ENCODE peak calls at places on chromosome 17, in seven cellular contexts. One of them, this sample, is unnamed.

GRCh38 chr17:5585814-5586558 is 1.7 kb upstream of the NLRP1 start:
- DNase-seq in stimulated activated CD4-positive, alpha-beta T cell treated with anti-CD3 and anti-CD28 coated beads, Interleukin-15, amount 100 ng/mL, for 48 hours: no peak
- DNase-seq in dorsolateral prefrontal cortex: no peak
- DNase-seq in AG08395: no peak
- DNase-seq in choroid plexus epithelial cell: peak
- DNase-seq in activated CD8-positive, alpha-beta T cell treated with anti-CD3 and anti-CD28 coated beads for 36 hours: peak
- DNase-seq in activated CD4-positive, alpha-beta T cell treated with anti-CD3 and anti-CD28 coated beads, Interleukin-2, amount 50 U/mL, for 48 hours: peak
- DNase-seq in this sample: no peak

GRCh38 chr17:27413792-27414191 is 42.5 kb upstream of the KSR1 start:
- DNase-seq in stimulated activated CD4-positive, alpha-beta T cell treated with anti-CD3 and anti-CD28 coated beads, Interleukin-15, amount 100 ng/mL, for 48 hours: no peak
- DNase-seq in dorsolateral prefrontal cortex: no peak
- DNase-seq in AG08395: no peak
- DNase-seq in choroid plexus epithelial cell: no peak
- DNase-seq in activated CD8-positive, alpha-beta T cell treated with anti-CD3 and anti-CD28 coated beads for 36 hours: no peak
- DNase-seq in activated CD4-positive, alpha-beta T cell treated with anti-CD3 and anti-CD28 coated beads, Interleukin-2, amount 50 U/mL, for 48 hours: no peak
- DNase-seq in this sample: no peak

GRCh38 chr17:4598776-4599504 is 14.6 kb downstream of the SMTNL2 start:
- DNase-seq in stimulated activated CD4-positive, alpha-beta T cell treated with anti-CD3 and anti-CD28 coated beads, Interleukin-15, amount 100 ng/mL, for 48 hours: no peak
- DNase-seq in dorsolateral prefrontal cortex: no peak
- DNase-seq in AG08395: no peak
- DNase-seq in choroid plexus epithelial cell: peak
- DNase-seq in activated CD8-positive, alpha-beta T cell treated with anti-CD3 and anti-CD28 coated beads for 36 hours: no peak
- DNase-seq in activated CD4-positive, alpha-beta T cell treated with anti-CD3 and anti-CD28 coated beads, Interleukin-2, amount 50 U/mL, for 48 hours: no peak
- DNase-seq in this sample: no peak

GRCh38 chr17:38584350-38584925 is 21.3 kb downstream of the SRCIN1 start:
- DNase-seq in stimulated activated CD4-positive, alpha-beta T cell treated with anti-CD3 and anti-CD28 coated beads, Interleukin-15, amount 100 ng/mL, for 48 hours: peak
- DNase-seq in dorsolateral prefrontal cortex: no peak
- DNase-seq in AG08395: peak
- DNase-seq in choroid plexus epithelial cell: peak
- DNase-seq in activated CD8-positive, alpha-beta T cell treated with anti-CD3 and anti-CD28 coated beads for 36 hours: peak
- DNase-seq in activated CD4-positive, alpha-beta T cell treated with anti-CD3 and anti-CD28 coated beads, Interleukin-2, amount 50 U/mL, for 48 hours: peak
- DNase-seq in this sample: no peak

GRCh38 chr17:63698381-63698885 is 1.5 kb downstream of the LIMD2 start:
- DNase-seq in stimulated activated CD4-positive, alpha-beta T cell treated with anti-CD3 and anti-CD28 coated beads, Interleukin-15, amount 100 ng/mL, for 48 hours: no peak
- DNase-seq in dorsolateral prefrontal cortex: no peak
- DNase-seq in AG08395: no peak
- DNase-seq in choroid plexus epithelial cell: no peak
- DNase-seq in activated CD8-positive, alpha-beta T cell treated with anti-CD3 and anti-CD28 coated beads for 36 hours: peak
- DNase-seq in activated CD4-positive, alpha-beta T cell treated with anti-CD3 and anti-CD28 coated beads, Interleukin-2, amount 50 U/mL, for 48 hours: peak
- DNase-seq in this sample: no peak

GRCh38 chr17:18889658-18890057 is 31.7 kb downstream of the PRPSAP2 start:
- DNase-seq in stimulated activated CD4-positive, alpha-beta T cell treated with anti-CD3 and anti-CD28 coated beads, Interleukin-15, amount 100 ng/mL, for 48 hours: no peak
- DNase-seq in dorsolateral prefrontal cortex: no peak
- DNase-seq in AG08395: no peak
- DNase-seq in choroid plexus epithelial cell: no peak
- DNase-seq in activated CD8-positive, alpha-beta T cell treated with anti-CD3 and anti-CD28 coated beads for 36 hours: no peak
- DNase-seq in activated CD4-positive, alpha-beta T cell treated with anti-CD3 and anti-CD28 coated beads, Interleukin-2, amount 50 U/mL, for 48 hours: no peak
- DNase-seq in this sample: no peak

GRCh38 chr17:46770818-46771600 is 47.5 kb downstream of the WNT3 start:
- DNase-seq in stimulated activated CD4-positive, alpha-beta T cell treated with anti-CD3 and anti-CD28 coated beads, Interleukin-15, amount 100 ng/mL, for 48 hours: no peak
- DNase-seq in dorsolateral prefrontal cortex: no peak
- DNase-seq in AG08395: peak
- DNase-seq in choroid plexus epithelial cell: peak
- DNase-seq in activated CD8-positive, alpha-beta T cell treated with anti-CD3 and anti-CD28 coated beads for 36 hours: peak
- DNase-seq in activated CD4-positive, alpha-beta T cell treated with anti-CD3 and anti-CD28 coated beads, Interleukin-2, amount 50 U/mL, for 48 hours: peak
- DNase-seq in this sample: peak

GRCh38 chr17:27494192-27495091 is 38.2 kb downstream of the KSR1 start:
- DNase-seq in stimulated activated CD4-positive, alpha-beta T cell treated with anti-CD3 and anti-CD28 coated beads, Interleukin-15, amount 100 ng/mL, for 48 hours: no peak
- DNase-seq in dorsolateral prefrontal cortex: peak
- DNase-seq in AG08395: peak
- DNase-seq in choroid plexus epithelial cell: peak
- DNase-seq in activated CD8-positive, alpha-beta T cell treated with anti-CD3 and anti-CD28 coated beads for 36 hours: no peak
- DNase-seq in activated CD4-positive, alpha-beta T cell treated with anti-CD3 and anti-CD28 coated beads, Interleukin-2, amount 50 U/mL, for 48 hours: no peak
- DNase-seq in this sample: no peak

GRCh38 chr17:19757536-19758180 is 9.6 kb upstream of the ALDH3A1 start:
- DNase-seq in stimulated activated CD4-positive, alpha-beta T cell treated with anti-CD3 and anti-CD28 coated beads, Interleukin-15, amount 100 ng/mL, for 48 hours: no peak
- DNase-seq in dorsolateral prefrontal cortex: no peak
- DNase-seq in AG08395: no peak
- DNase-seq in choroid plexus epithelial cell: no peak
- DNase-seq in activated CD8-positive, alpha-beta T cell treated with anti-CD3 and anti-CD28 coated beads for 36 hours: no peak
- DNase-seq in activated CD4-positive, alpha-beta T cell treated with anti-CD3 and anti-CD28 coated beads, Interleukin-2, amount 50 U/mL, for 48 hours: no peak
- DNase-seq in this sample: no peak

GRCh38 chr17:51873302-51873701 is 285.2 kb downstream of the CA10 start:
- DNase-seq in stimulated activated CD4-positive, alpha-beta T cell treated with anti-CD3 and anti-CD28 coated beads, Interleukin-15, amount 100 ng/mL, for 48 hours: no peak
- DNase-seq in dorsolateral prefrontal cortex: no peak
- DNase-seq in AG08395: no peak
- DNase-seq in choroid plexus epithelial cell: no peak
- DNase-seq in activated CD8-positive, alpha-beta T cell treated with anti-CD3 and anti-CD28 coated beads for 36 hours: no peak
- DNase-seq in activated CD4-positive, alpha-beta T cell treated with anti-CD3 and anti-CD28 coated beads, Interleukin-2, amount 50 U/mL, for 48 hours: no peak
- DNase-seq in this sample: no peak

GRCh38 chr17:58329035-58329807 is 626 bp upstream of the TSPOAP1 start:
- DNase-seq in stimulated activated CD4-positive, alpha-beta T cell treated with anti-CD3 and anti-CD28 coated beads, Interleukin-15, amount 100 ng/mL, for 48 hours: peak
- DNase-seq in dorsolateral prefrontal cortex: peak
- DNase-seq in AG08395: no peak
- DNase-seq in choroid plexus epithelial cell: no peak
- DNase-seq in activated CD8-positive, alpha-beta T cell treated with anti-CD3 and anti-CD28 coated beads for 36 hours: peak
- DNase-seq in activated CD4-positive, alpha-beta T cell treated with anti-CD3 and anti-CD28 coated beads, Interleukin-2, amount 50 U/mL, for 48 hours: peak
- DNase-seq in this sample: no peak

GRCh38 chr17:79808763-79809529 is 12.1 kb upstream of the CBX8 start:
- DNase-seq in stimulated activated CD4-positive, alpha-beta T cell treated with anti-CD3 and anti-CD28 coated beads, Interleukin-15, amount 100 ng/mL, for 48 hours: no peak
- DNase-seq in dorsolateral prefrontal cortex: no peak
- DNase-seq in AG08395: no peak
- DNase-seq in choroid plexus epithelial cell: peak
- DNase-seq in activated CD8-positive, alpha-beta T cell treated with anti-CD3 and anti-CD28 coated beads for 36 hours: peak
- DNase-seq in activated CD4-positive, alpha-beta T cell treated with anti-CD3 and anti-CD28 coated beads, Interleukin-2, amount 50 U/mL, for 48 hours: no peak
- DNase-seq in this sample: no peak

GRCh38 chr17:81898029-81898866 is 3.8 kb upstream of the NPB start:
- DNase-seq in stimulated activated CD4-positive, alpha-beta T cell treated with anti-CD3 and anti-CD28 coated beads, Interleukin-15, amount 100 ng/mL, for 48 hours: no peak
- DNase-seq in dorsolateral prefrontal cortex: peak
- DNase-seq in AG08395: peak
- DNase-seq in choroid plexus epithelial cell: peak
- DNase-seq in activated CD8-positive, alpha-beta T cell treated with anti-CD3 and anti-CD28 coated beads for 36 hours: no peak
- DNase-seq in activated CD4-positive, alpha-beta T cell treated with anti-CD3 and anti-CD28 coated beads, Interleukin-2, amount 50 U/mL, for 48 hours: no peak
- DNase-seq in this sample: no peak